ENCODE peak calls at places on chromosomes 2 and 18, in eight cellular contexts. N is activated T-helper 9 cell treated with anti-CD3 and anti-CD28 coated beads, Interleukin-2, amount 50 U/mL, for 16 hours; H is epithelial cell of esophagus; U is SHP77 treated with DMSO at 0.1 percent for 48 hours; R is activated naive CD4-positive, alpha-beta T cell; V is activated CD8-positive, alpha-beta memory T cell treated with anti-CD3 and anti-CD28 coated beads, Interleukin-2, amount 50 U/mL, for 48 hours; Y is RCC 7860; T is NCI-H1105 treated with DMSO at 0.1 percent for 48 hours. L is an unnamed sample.

GRCh38 chr2:70709275-70709674 is 58.7 kb downstream of the ADD2 start:
- DNase-seq in N (no peak), H (no peak), U (no peak), R (no peak), V (no peak), Y (no peak), T (no peak), L (no peak)

GRCh38 chr2:167134381-167135072 is 246.2 kb downstream of the XIRP2 start:
- DNase-seq in N (no peak), H (peak), U (no peak), R (no peak), V (no peak), Y (peak), T (peak), L (peak)

GRCh38 chr2:220789961-220790360 is 782.1 kb downstream of the EPHA4 start:
- DNase-seq in N (no peak), H (peak), U (no peak), R (no peak), V (no peak), Y (no peak), T (no peak), L (peak)

GRCh38 chr18:30991397-30991796 is 51.1 kb downstream of the DSC3 start:
- DNase-seq in N (no peak), H (no peak), U (no peak), R (no peak), V (no peak), Y (no peak), T (no peak), L (no peak)

GRCh38 chr2:12686708-12687107 is 30.0 kb upstream of the TRIB2 start:
- DNase-seq in N (no peak), H (peak), U (no peak), R (no peak), V (no peak), Y (no peak), T (no peak), L (no peak)

GRCh38 chr2:100218552-100218951 is 76.2 kb upstream of the AFF3 start:
- DNase-seq in N (no peak), H (no peak), U (no peak), R (no peak), V (no peak), Y (no peak), T (no peak), L (no peak)

GRCh38 chr2:165044505-165045303 is 89.4 kb upstream of the SLC38A11 start:
- DNase-seq in N (no peak), H (no peak), U (no peak), R (no peak), V (no peak), Y (no peak), T (no peak), L (no peak)

GRCh38 chr2:129879614-129880180 is 99.8 kb upstream of the RAB6C start:
- DNase-seq in N (no peak), H (no peak), U (no peak), R (no peak), V (no peak), Y (no peak), T (no peak), L (no peak)

GRCh38 chr2:42843131-42843530 is 50.7 kb upstream of the HAAO start:
- DNase-seq in N (no peak), H (no peak), U (no peak), R (no peak), V (no peak), Y (no peak), T (no peak), L (no peak)

GRCh38 chr2:74373985-74374384 is 6.1 kb downstream of the DCTN1 start:
- DNase-seq in N (no peak), H (no peak), U (no peak), R (no peak), V (no peak), Y (no peak), T (no peak), L (no peak)

GRCh38 chr2:39435254-39435653 is 1.8 kb downstream of the MAP4K3 start:
- DNase-seq in N (no peak), H (no peak), U (no peak), R (no peak), V (no peak), Y (no peak), T (no peak), L (no peak)

GRCh38 chr2:106363788-106364187 is 104.4 kb downstream of the RGPD3 start:
- DNase-seq in N (no peak), H (no peak), U (no peak), R (no peak), V (no peak), Y (no peak), T (no peak), L (no peak)

GRCh38 chr2:128490321-128490720 is 171.7 kb upstream of the HS6ST1 start:
- DNase-seq in N (no peak), H (no peak), U (no peak), R (no peak), V (no peak), Y (no peak), T (no peak), L (no peak)

GRCh38 chr2:169348321-169349002 is 13.9 kb downstream of the LRP2 start:
- DNase-seq in N (no peak), H (no peak), U (no peak), R (no peak), V (no peak), Y (no peak), T (no peak), L (no peak)

GRCh38 chr2:83516503-83516902 is 942.6 kb downstream of the SUCLG1 start:
- DNase-seq in N (no peak), H (no peak), U (no peak), R (no peak), V (no peak), Y (no peak), T (no peak), L (no peak)

GRCh38 chr2:175926272-175926671 is 75.8 kb downstream of the LNPK start:
- DNase-seq in N (no peak), H (peak), U (no peak), R (no peak), V (no peak), Y (no peak), T (no peak), L (peak)

GRCh38 chr2:25376750-25377621 is 35.3 kb upstream of the DNMT3A start:
- DNase-seq in N (peak), H (peak), U (peak), R (peak), V (peak), Y (peak), T (peak), L (peak)

GRCh38 chr2:43525506-43525905 is 70.3 kb downstream of the THADA start:
- DNase-seq in N (no peak), H (no peak), U (no peak), R (no peak), V (no peak), Y (no peak), T (no peak), L (no peak)

GRCh38 chr2:128522829-128523228 is 204.2 kb upstream of the HS6ST1 start:
- DNase-seq in N (no peak), H (no peak), U (no peak), R (no peak), V (no peak), Y (no peak), T (no peak), L (no peak)

GRCh38 chr2:232689152-232689910 is 7.8 kb upstream of the GIGYF2 start:
- DNase-seq in N (no peak), H (no peak), U (peak), R (no peak), V (no peak), Y (no peak), T (peak), L (no peak)

GRCh38 chr2:36478332-36478738 is 119.6 kb downstream of the FEZ2 start:
- DNase-seq in N (no peak), H (peak), U (no peak), R (no peak), V (no peak), Y (peak), T (no peak), L (peak)

GRCh38 chr2:227661019-227661726 is 5.4 kb upstream of the SCYGR5 start:
- DNase-seq in N (no peak), H (no peak), U (no peak), R (no peak), V (no peak), Y (no peak), T (no peak), L (no peak)

GRCh38 chr2:240355001-240355891 is 80.2 kb upstream of the GPC1 start:
- DNase-seq in N (no peak), H (no peak), U (no peak), R (no peak), V (no peak), Y (no peak), T (no peak), L (peak)

GRCh38 chr18:43805646-43806194 is 528.4 kb upstream of the SYT4 start:
- DNase-seq in N (no peak), H (no peak), U (peak), R (no peak), V (no peak), Y (no peak), T (peak), L (no peak)

GRCh38 chr2:205654878-205655601 is 27.3 kb upstream of the NRP2 start:
- DNase-seq in N (no peak), H (peak), U (no peak), R (no peak), V (no peak), Y (peak), T (no peak), L (no peak)

GRCh38 chr2:127705281-127706065 is 4.2 kb downstream of the SFT2D3 start:
- DNase-seq in N (no peak), H (no peak), U (no peak), R (no peak), V (no peak), Y (no peak), T (no peak), L (no peak)

GRCh38 chr2:128644745-128645256 is 326.1 kb upstream of the HS6ST1 start:
- DNase-seq in N (no peak), H (no peak), U (no peak), R (no peak), V (peak), Y (no peak), T (no peak), L (no peak)

GRCh38 chr2:199431748-199432213 is 26.0 kb downstream of the SATB2 start:
- DNase-seq in N (no peak), H (no peak), U (no peak), R (no peak), V (no peak), Y (peak), T (no peak), L (no peak)

GRCh38 chr2:213156682-213157081 is 5.3 kb upstream of the IKZF2 start:
- DNase-seq in N (no peak), H (no peak), U (no peak), R (no peak), V (no peak), Y (no peak), T (no peak), L (no peak)

GRCh38 chr2:52697690-52698089 is 1069.9 kb upstream of the CHAC2 start:
- DNase-seq in N (no peak), H (no peak), U (no peak), R (no peak), V (no peak), Y (no peak), T (no peak), L (no peak)

GRCh38 chr18:43662657-43663056 is 385.4 kb upstream of the SYT4 start:
- DNase-seq in N (no peak), H (peak), U (no peak), R (no peak), V (no peak), Y (peak), T (no peak), L (peak)

GRCh38 chr18:11801573-11801972 is 49.6 kb upstream of the CHMP1B start:
- DNase-seq in N (no peak), H (no peak), U (no peak), R (no peak), V (no peak), Y (no peak), T (no peak), L (no peak)

GRCh38 chr2:176293334-176293733 is 24.1 kb downstream of the MTX2 start:
- DNase-seq in N (no peak), H (no peak), U (no peak), R (no peak), V (no peak), Y (no peak), T (no peak), L (no peak)

GRCh38 chr2:241763551-241764271 is 12.9 kb upstream of the GAL3ST2 start:
- DNase-seq in N (no peak), H (no peak), U (no peak), R (no peak), V (peak), Y (no peak), T (no peak), L (no peak)